ENCODE peak calls at places on chromosomes 7 and 10, in eight cellular contexts. Z, D, E, S, M, K, I and Q are unnamed samples. For H3K4me1, the result is how much of the 10 kb centered on the place peaks cover.

GRCh38 chr7:158850390-158851174 is 5.8 kb upstream of the DYNC2I1 start:
- DNase-seq in S (no peak), M (no peak), E (no peak), K (no peak), D (peak), I (no peak), Z (peak), Q (no peak)

GRCh38 chr10:66167816-66168215 is 758.0 kb upstream of the LRRTM3 start:
- DNase-seq in D (no peak), M (peak), K (no peak), Z (no peak), S (no peak), E (no peak), I (peak), Q (no peak)

GRCh38 chr7:80918909-80919721 is at the start of gene SEMA3C:
- DNase-seq in M (peak), D (peak), K (peak), E (no peak), Z (peak), I (peak), S (peak), Q (peak)

GRCh38 chr7:55476071-55476803 is 96.1 kb downstream of the VOPP1 start:
- DNase-seq in D (peak), M (no peak), E (no peak), S (no peak), Z (no peak), I (peak), K (no peak), Q (no peak)

GRCh38 chr7:79034733-79035132 is 418.7 kb downstream of the MAGI2 start:
- DNase-seq in Z (no peak), D (no peak), K (no peak), M (no peak), I (no peak), E (no peak), S (no peak), Q (no peak)

GRCh38 chr10:131943021-131943814 is 38.5 kb downstream of the BNIP3 start:
- DNase-seq in I (no peak), S (peak), D (peak), Z (no peak), M (no peak), E (no peak), K (no peak), Q (no peak)

GRCh38 chr7:106165328-106165727 is 53.2 kb upstream of the SYPL1 start:
- DNase-seq in D (no peak), S (no peak), I (peak), M (no peak), Z (no peak), E (no peak), K (no peak), Q (no peak)

GRCh38 chr10:46257099-46257498 is 29.7 kb upstream of the ANTXRL start:
- DNase-seq in E (no peak), M (no peak), K (no peak), Z (no peak), D (no peak), I (no peak), S (no peak), Q (peak)

GRCh38 chr7:82291931-82292330 is 151.6 kb downstream of the CACNA2D1 start:
- DNase-seq in S (no peak), K (no peak), E (no peak), I (no peak), D (no peak), M (no peak), Z (no peak), Q (no peak)

GRCh38 chr10:120543291-120543690 is 86.3 kb downstream of the PLPP4 start:
- DNase-seq in I (no peak), D (no peak), K (no peak), Z (no peak), S (no peak), M (no peak), E (no peak), Q (no peak)

GRCh38 chr7:30238721-30239441 is 45.5 kb upstream of the ZNRF2 start:
- DNase-seq in D (no peak), Z (peak), E (peak), M (peak), K (no peak), S (peak), I (peak), Q (no peak)

GRCh38 chr10:27759483-27760281 is 14.1 kb upstream of the MKX start:
- DNase-seq in K (no peak), Z (no peak), E (no peak), M (no peak), S (no peak), I (peak), D (no peak), Q (no peak)

GRCh38 chr7:79241288-79242055 is 212.0 kb downstream of the MAGI2 start:
- DNase-seq in Z (no peak), D (no peak), S (no peak), M (no peak), I (peak), E (no peak), K (no peak), Q (no peak)

GRCh38 chr7:158067931-158068482 is 519.6 kb downstream of the PTPRN2 start:
- DNase-seq in E (no peak), I (no peak), S (peak), K (no peak), D (peak), M (no peak), Z (no peak), Q (no peak)

GRCh38 chr10:29482591-29483421 is 152.0 kb downstream of the SVIL start:
- DNase-seq in K (no peak), E (peak), Z (no peak), S (no peak), D (no peak), M (no peak), I (peak), Q (no peak)

GRCh38 chr7:23873306-23873705 is 163.3 kb downstream of the STK31 start:
- DNase-seq in M (no peak), D (no peak), S (no peak), K (no peak), Z (no peak), I (no peak), E (no peak), Q (no peak)

GRCh38 chr10:124827474-124827873 is 25.9 kb downstream of the ABRAXAS2 start:
- DNase-seq in S (no peak), E (peak), M (no peak), I (peak), Z (peak), K (no peak), D (no peak), Q (no peak)

GRCh38 chr10:44033008-44033407 is 351.9 kb downstream of the CXCL12 start:
- DNase-seq in K (no peak), I (no peak), E (no peak), M (no peak), S (no peak), Z (no peak), D (no peak), Q (no peak)

GRCh38 chr7:69825031-69825681 is 226.9 kb downstream of the AUTS2 start:
- DNase-seq in I (peak), Z (no peak), E (peak), S (no peak), K (no peak), M (no peak), D (no peak), Q (no peak)

GRCh38 chr10:22713853-22714523 is 390 bp downstream of the PIP4K2A start:
- DNase-seq in S (peak), M (no peak), K (no peak), E (peak), I (peak), D (peak), Z (peak), Q (no peak)

GRCh38 chr10:88505680-88506215 is 77.4 kb downstream of the RNLS start:
- DNase-seq in D (no peak), E (no peak), I (no peak), K (no peak), S (no peak), M (no peak), Z (no peak), Q (no peak)

GRCh38 chr7:100969066-100969615 is at the start of gene MUC12:
- DNase-seq in I (no peak), Z (no peak), D (no peak), K (no peak), E (no peak), S (no peak), M (no peak), Q (no peak)

GRCh38 chr7:84617265-84618030 is 422.9 kb upstream of the SEMA3A start:
- DNase-seq in D (no peak), E (no peak), S (no peak), I (no peak), K (no peak), Z (no peak), M (no peak), Q (no peak)

GRCh38 chr10:13206546-13207443 is 27.4 kb downstream of the UCMA start:
- DNase-seq in I (peak), D (no peak), M (no peak), E (peak), S (no peak), K (no peak), Z (peak), Q (no peak)

GRCh38 chr10:77799352-77799751 is 127.2 kb downstream of the DLG5 start:
- DNase-seq in S (no peak), I (no peak), K (no peak), E (no peak), M (no peak), D (no peak), Z (no peak), Q (no peak)

GRCh38 chr7:112272921-112273561 is 66.5 kb downstream of the ZNF277 start:
- DNase-seq in E (no peak), I (no peak), Z (no peak), D (no peak), S (peak), K (no peak), M (no peak), Q (no peak)

GRCh38 chr7:25847331-25848070 is 304.5 kb upstream of the NFE2L3 start:
- DNase-seq in Z (no peak), I (peak), D (no peak), K (no peak), M (no peak), S (no peak), E (no peak), Q (no peak)

GRCh38 chr7:144403649-144404061 is at the start of gene NOBOX:
- DNase-seq in K (no peak), Z (no peak), D (no peak), I (no peak), M (no peak), S (no peak), E (no peak), Q (no peak)

GRCh38 chr7:38840736-38841460 is 68.1 kb downstream of the VPS41 start:
- DNase-seq in Z (no peak), M (no peak), K (no peak), D (no peak), E (no peak), I (peak), S (no peak), Q (no peak)

GRCh38 chr7:50069613-50070012 is 23.4 kb downstream of the ZPBP start:
- DNase-seq in K (no peak), E (no peak), Z (no peak), S (no peak), D (peak), I (peak), M (no peak), Q (no peak)

GRCh38 chr7:135204271-135204872 is 7.0 kb downstream of the WDR91 start:
- DNase-seq in S (no peak), I (no peak), M (no peak), D (no peak), Z (no peak), E (no peak), K (no peak), Q (no peak)
- H3K4me1 ChIP-seq in S (under half), I (under half), M (under half), D (under half), Z (under half), E (under half), K (under half), Q (under half)

GRCh38 chr7:1669954-1670893 is at the start of gene ELFN1:
- DNase-seq in Z (peak), I (peak), K (peak), E (no peak), D (peak), M (peak), S (peak), Q (no peak)
- H3K4me1 ChIP-seq in Z (under half), I (under half), K (under half), E (under half), D (under half), M (under half), S (under half), Q (half or more)

DNA sequence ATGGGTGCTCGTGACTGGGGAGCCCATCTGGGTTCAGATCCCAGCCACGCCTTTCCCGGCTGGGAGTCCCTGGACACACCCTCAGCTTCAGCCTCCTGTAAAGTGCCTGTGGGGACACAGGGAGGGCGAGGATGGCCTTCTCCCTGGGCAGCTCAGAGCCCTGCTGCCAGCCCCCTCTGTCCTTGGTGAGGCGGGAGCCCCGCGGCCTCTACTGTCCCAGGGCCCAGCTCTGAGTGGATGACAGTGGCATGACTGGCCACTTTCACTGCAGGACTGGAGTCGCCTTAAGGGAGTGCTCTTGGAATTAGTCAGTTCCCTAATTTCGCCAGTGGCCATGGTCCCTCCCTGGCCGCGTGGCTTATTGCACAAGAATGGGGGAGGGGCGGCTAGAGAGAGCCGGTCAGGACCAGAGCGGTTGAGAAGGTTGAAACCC is 4.6 kb downstream of the BRI3 start:
- DNase-seq in K (no peak), M (peak), E (no peak), I (peak), S (peak), D (peak), Z (peak), Q (peak)
- H3K4me1 ChIP-seq in K (under half), M (under half), E (under half), I (under half), S (half or more), D (under half), Z (under half), Q (half or more)

DNA sequence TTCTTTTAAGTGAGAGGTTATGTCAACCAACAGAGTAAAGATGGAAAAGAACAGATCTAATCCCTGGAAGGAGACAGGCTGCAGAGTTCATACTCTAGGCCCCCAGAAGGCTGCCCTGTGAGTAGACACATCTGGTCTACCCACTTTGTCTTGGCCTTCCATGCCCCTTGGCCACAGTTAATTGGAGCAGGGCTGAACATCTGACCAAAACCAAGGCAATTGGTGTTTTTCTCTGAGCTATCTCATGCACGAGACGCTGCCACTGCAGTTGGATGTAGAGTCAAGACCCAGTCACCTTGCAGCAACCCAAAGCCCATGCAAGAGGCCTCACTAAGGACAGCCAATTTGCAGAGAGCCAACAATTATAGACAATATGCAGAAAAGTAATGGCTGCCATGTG is 9.0 kb downstream of the MYOF start:
- DNase-seq in M (no peak), Z (no peak), K (no peak), I (no peak), D (no peak), E (no peak), S (no peak), Q (no peak)
- H3K4me1 ChIP-seq in M (under half), Z (under half), K (under half), I (half or more), D (under half), E (under half), S (half or more), Q (under half)

GRCh38 chr7:42103020-42103419 is 134.0 kb downstream of the GLI3 start:
- DNase-seq in K (no peak), Z (no peak), D (no peak), M (no peak), I (no peak), E (no peak), S (no peak), Q (no peak)
- H3K4me1 ChIP-seq in K (under half), Z (under half), D (under half), M (under half), I (under half), E (under half), S (under half), Q (under half)

DNA sequence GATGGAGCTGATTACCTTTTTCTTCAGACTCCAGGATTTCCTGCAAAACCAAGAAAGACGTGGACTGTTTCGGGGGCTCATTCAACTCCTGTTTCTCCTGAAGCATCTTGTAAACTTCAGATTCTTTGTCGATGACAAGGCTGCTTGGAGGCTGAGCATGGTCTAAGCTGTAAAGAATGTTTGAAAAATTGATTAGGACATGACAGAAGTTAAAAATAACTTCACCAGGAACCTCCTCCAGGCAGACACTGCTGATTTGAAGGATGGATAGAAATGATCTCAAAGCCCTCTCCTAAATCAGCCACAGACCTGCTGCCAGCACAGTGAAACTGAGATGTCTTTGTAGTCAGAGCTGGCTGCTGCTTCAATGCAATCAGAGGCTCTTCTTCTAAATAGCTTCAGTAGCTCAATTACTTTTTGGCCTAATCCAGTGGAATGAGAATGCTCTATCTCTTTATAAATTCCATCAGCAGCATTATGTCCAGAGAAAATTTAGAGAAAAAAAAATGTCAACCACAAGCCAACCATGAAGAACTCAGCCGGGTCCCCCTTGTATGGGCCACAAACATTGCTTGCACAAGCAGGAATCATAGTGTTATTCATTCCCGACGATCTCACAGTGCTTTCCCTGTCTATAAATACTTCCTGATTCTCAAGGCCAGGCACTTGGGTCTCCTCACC is 43.5 kb downstream of the PDLIM1 start:
- DNase-seq in D (no peak), M (no peak), S (no peak), E (no peak), Z (no peak), I (peak), K (no peak), Q (peak)
- H3K4me1 ChIP-seq in D (under half), M (under half), S (under half), E (under half), Z (under half), I (under half), K (under half), Q (under half)

DNA sequence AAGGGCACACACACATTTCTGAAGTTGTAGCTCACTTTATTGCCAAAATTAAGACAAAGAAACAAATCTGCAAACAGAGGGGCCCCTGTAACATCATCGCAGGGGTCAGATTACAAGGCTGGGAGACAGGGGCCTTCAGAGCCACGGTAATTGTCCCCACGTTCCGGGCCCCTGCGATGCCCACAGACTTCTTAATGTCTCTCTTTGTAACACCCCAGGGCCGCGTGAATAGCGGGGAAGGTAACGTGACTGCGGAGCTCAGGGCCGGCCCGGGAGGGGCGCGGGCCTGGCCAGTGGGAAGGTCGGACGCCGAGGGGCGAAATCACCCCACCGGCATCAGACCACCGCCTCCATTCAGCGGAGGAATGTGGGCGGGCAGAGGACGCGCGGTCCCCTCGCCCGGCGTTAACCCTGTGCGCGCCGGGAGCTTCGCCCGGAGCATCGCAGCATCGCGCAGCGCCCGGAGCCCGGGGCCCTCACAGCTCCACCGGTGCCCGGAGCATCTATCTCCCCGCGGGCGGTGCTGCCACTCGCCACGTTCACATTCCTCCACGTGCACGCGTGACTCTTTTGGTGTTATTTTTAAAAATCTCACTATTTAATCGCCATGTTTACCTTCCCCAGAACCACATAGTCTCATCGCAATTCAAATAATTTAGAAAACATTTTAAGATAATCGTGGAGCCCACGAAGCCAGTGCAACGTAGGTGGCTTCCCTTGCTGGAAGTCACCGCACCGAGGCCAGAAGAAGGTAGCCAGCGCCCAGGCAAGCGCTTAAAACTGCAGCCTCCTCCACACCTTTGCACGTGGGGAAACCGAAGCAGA is 22.0 kb downstream of the FGFBP3 start:
- DNase-seq in S (peak), I (peak), Z (peak), D (peak), M (no peak), E (no peak), K (no peak), Q (no peak)
- H3K4me1 ChIP-seq in S (under half), I (under half), Z (under half), D (under half), M (under half), E (under half), K (under half), Q (under half)

DNA sequence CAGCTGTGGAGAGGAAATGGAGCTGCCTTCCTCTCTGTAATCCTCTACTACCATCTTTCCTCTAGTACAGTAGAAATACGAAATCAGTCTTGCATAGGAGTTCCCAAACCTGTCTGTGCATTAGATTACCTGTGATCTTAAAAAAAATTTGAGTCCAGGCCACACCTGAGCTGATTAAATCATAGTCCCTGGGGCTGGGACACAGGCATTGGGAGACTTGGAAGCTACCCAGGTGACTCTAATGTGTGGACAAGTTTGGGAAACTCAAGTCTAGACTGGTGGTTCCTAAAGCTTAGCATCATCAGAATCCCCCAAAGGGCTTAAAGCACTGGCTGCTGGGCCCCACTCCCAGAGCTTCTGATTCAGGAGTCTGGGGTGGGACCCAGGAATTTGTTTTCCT is 152.7 kb upstream of the GLI3 start:
- DNase-seq in D (no peak), K (no peak), Z (no peak), I (no peak), S (no peak), E (no peak), M (no peak), Q (no peak)
- H3K4me1 ChIP-seq in D (under half), K (under half), Z (under half), I (under half), S (under half), E (under half), M (under half), Q (under half)